ENCODE peak calls at places on chromosomes 16 and 17, in six cellular contexts. V is A673, I is tibial artery, D is PC-9, B is cardiac muscle cell, S is HL-60. O is an unnamed sample.

GRCh38 chr16:17568239-17568638 is 97.5 kb upstream of the XYLT1 start:
- DNase-seq in V (no peak), I (no peak), B (no peak), D (no peak), S (no peak), O (no peak)

GRCh38 chr17:35684046-35684802 is 47.2 kb upstream of the RASL10B start:
- DNase-seq in V (peak; percentile 1), I (no peak), B (peak; percentile 14), S (no peak), D (no peak), O (peak; percentile 1)

GRCh38 chr16:78988361-78988992 is 612.1 kb downstream of the MAF start:
- DNase-seq in D (no peak), S (no peak), V (peak; percentile 13), I (no peak), B (no peak), O (no peak)

GRCh38 chr16:66824006-66824405 is 6.8 kb downstream of the NAE1 start:
- DNase-seq in D (no peak), I (no peak), B (no peak), V (no peak), S (no peak), O (no peak)

GRCh38 chr16:67245674-67246080 is 1.6 kb downstream of the FHOD1 start:
- DNase-seq in B (no peak), I (no peak), V (peak; percentile 62), S (no peak), D (no peak), O (no peak)

GRCh38 chr16:82124651-82125050 is 45.4 kb downstream of the MPHOSPH6 start:
- DNase-seq in V (no peak), D (no peak), B (no peak), S (no peak), I (no peak), O (no peak)

GRCh38 chr17:4357030-4357635 is 9.3 kb downstream of the UBE2G1 start:
- DNase-seq in S (no peak), D (no peak), I (no peak), V (no peak), B (peak; percentile 22), O (no peak)

GRCh38 chr17:2174471-2175293 is 119.8 kb downstream of the HIC1 start:
- DNase-seq in B (peak; percentile 98), I (peak; percentile 84), S (no peak), V (no peak), D (no peak), O (peak; percentile 98)

GRCh38 chr17:63544467-63545301 is 5.6 kb upstream of the DCAF7 start:
- DNase-seq in V (no peak), S (no peak), I (peak; percentile 42), D (no peak), B (no peak), O (no peak)

GRCh38 chr16:8278181-8278580 is 312.1 kb downstream of the TMEM114 start:
- DNase-seq in I (no peak), S (no peak), D (no peak), V (no peak), B (no peak), O (no peak)

GRCh38 chr16:56921571-56921970 is 10.4 kb upstream of the HERPUD1 start:
- DNase-seq in V (no peak), S (no peak), I (peak; percentile 11), D (no peak), B (no peak), O (no peak)

GRCh38 chr17:47815106-47815918 is 6.3 kb downstream of the OSBPL7 start:
- DNase-seq in S (no peak), B (no peak), V (no peak), I (peak; percentile 37), D (no peak), O (no peak)

GRCh38 chr16:46996391-46996790 is 22.9 kb upstream of the DNAJA2 start:
- DNase-seq in I (no peak), S (no peak), D (no peak), B (peak; percentile 55), V (no peak), O (no peak)

GRCh38 chr16:25140459-25140858 is 28.9 kb downstream of the LCMT1 start:
- DNase-seq in S (no peak), D (no peak), B (no peak), V (no peak), I (no peak), O (no peak)

GRCh38 chr17:38671939-38672720 is 2.6 kb downstream of the EPOP start:
- DNase-seq in B (no peak), V (no peak), D (no peak), S (no peak), I (no peak), O (no peak)

GRCh38 chr17:15957608-15958307 is 12.8 kb downstream of the ADORA2B start:
- DNase-seq in B (no peak), S (no peak), V (no peak), D (peak; percentile 34), I (no peak), O (no peak)
- H3K27ac ChIP-seq in B (no peak overlapping the region), S (no peak overlapping the region), V (no peak overlapping the region), D (peak overlapping the region; percentile 99), I (no peak overlapping the region), O (peak overlapping the region; percentile 87)

DNA sequence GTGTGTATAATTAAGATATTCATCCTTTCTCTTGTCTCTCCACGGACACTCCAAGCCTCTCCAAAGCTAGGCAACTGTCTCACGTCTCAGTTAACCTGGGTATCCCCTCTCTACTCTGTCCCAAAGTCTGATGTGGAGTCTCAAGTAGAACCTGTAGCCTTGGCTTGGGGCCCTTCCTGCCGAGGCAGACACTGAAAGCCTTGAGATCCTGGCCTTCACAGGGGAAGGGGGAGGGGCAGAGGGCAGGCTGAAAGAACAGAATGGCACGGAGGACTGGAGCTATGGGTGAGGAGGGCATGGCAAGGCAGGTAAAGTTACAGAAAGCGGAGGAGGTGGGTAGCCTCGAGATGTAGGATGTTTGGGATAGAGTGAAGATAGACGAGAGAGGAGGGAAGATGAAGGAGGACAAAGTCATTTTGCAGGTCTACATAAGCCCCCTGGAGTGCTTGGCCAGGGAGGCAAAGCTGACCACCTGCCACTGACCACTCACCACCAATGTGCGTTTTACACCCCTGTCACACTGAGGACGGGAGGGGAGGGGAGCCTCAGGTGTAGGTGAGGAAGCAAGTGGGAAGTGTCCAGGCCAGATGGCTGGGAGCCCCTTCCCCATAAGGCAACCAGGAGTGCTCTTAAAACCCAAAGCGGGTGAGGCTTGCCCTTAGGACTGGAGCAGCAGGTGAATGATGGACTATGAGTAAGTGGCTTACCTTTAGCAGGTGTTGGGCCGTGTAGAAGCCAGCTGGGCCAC is 1.3 kb downstream of the FDXR start:
- DNase-seq in V (no peak), S (no peak), D (no peak), I (no peak), B (no peak), O (no peak)
- H3K27ac ChIP-seq in V (peak overlapping the region; percentile 90), S (no peak overlapping the region), D (no peak overlapping the region), I (no peak overlapping the region), B (no peak overlapping the region), O (no peak overlapping the region)

GRCh38 chr16:73083271-73083670 is 35.3 kb upstream of the ZFHX3 start:
- DNase-seq in B (no peak), I (no peak), V (no peak), D (no peak), S (no peak), O (no peak)

GRCh38 chr16:73080931-73081330 is 33.0 kb upstream of the ZFHX3 start:
- DNase-seq in S (no peak), I (no peak), D (no peak), V (no peak), B (no peak), O (no peak)

GRCh38 chr16:73086108-73086507 is 38.2 kb upstream of the ZFHX3 start:
- DNase-seq in S (peak; percentile 65), D (no peak), B (no peak), I (no peak), V (no peak), O (no peak)

GRCh38 chr16:73082608-73083007 is 34.7 kb upstream of the ZFHX3 start:
- DNase-seq in B (peak; percentile 91), V (peak; percentile 85), I (peak; percentile 72), S (no peak), D (peak; percentile 84), O (peak; percentile 81)
- H3K27ac ChIP-seq in B (no peak overlapping the region), V (peak overlapping the region; percentile 50), I (peak overlapping the region; percentile 79), S (no peak overlapping the region), D (peak overlapping the region; percentile 54), O (peak overlapping the region; percentile 82)

GRCh38 chr17:44599298-44600175 is 42.3 kb downstream of the FZD2 start:
- DNase-seq in V (no peak), S (no peak), D (peak; percentile 72), B (peak; percentile 98), I (peak; percentile 95), O (peak; percentile 89)
- H3K27ac ChIP-seq in V (no peak overlapping the region), S (no peak overlapping the region), D (peak overlapping the region; percentile 24), B (peak overlapping the region; percentile 59), I (peak overlapping the region; percentile 47), O (peak overlapping the region; percentile 70)

O was measured in AG04450.